ENCODE peak calls at places on chromosomes 4 and X, in eight cellular contexts. G, K, B, J, Y, F, N and R are unnamed samples.

GRCh38 chr4:147371661-147372060 is 109.2 kb upstream of the EDNRA start:
- DNase-seq in N (no peak), K (no peak), J (no peak), F (no peak), B (no peak), Y (no peak), G (no peak), R (peak; percentile 92)

GRCh38 chrX:66504481-66504880 is 134.4 kb downstream of the EDA2R start:
- DNase-seq in N (no peak), F (no peak), Y (no peak), J (no peak), K (no peak), G (no peak), B (no peak), R (no peak)

GRCh38 chr4:41323706-41324105 is 67.0 kb downstream of the UCHL1 start:
- DNase-seq in F (no peak), K (no peak), B (no peak), G (no peak), N (no peak), J (no peak), Y (no peak), R (no peak)

GRCh38 chrX:10636337-10636736 is 16.0 kb upstream of the MID1 start:
- DNase-seq in N (no peak), J (peak; percentile 22), Y (no peak), G (peak; percentile 33), K (peak; percentile 60), F (no peak), B (no peak), R (peak; percentile 59)

GRCh38 chr4:38242822-38243384 is 282.7 kb downstream of the PTTG2 start:
- DNase-seq in Y (no peak), B (no peak), J (no peak), F (no peak), G (no peak), N (no peak), K (no peak), R (no peak)

GRCh38 chr4:115780835-115781234 is 667.4 kb upstream of the NDST4 start:
- DNase-seq in J (no peak), F (no peak), G (no peak), Y (no peak), K (no peak), B (no peak), N (no peak), R (no peak)

GRCh38 chr4:184722798-184723197 is 11.1 kb downstream of the CENPU start:
- DNase-seq in G (no peak), Y (no peak), B (no peak), J (no peak), F (no peak), K (no peak), N (no peak), R (no peak)

GRCh38 chrX:49214996-49215526 is 15.1 kb upstream of the SYP start:
- DNase-seq in K (no peak), Y (no peak), N (no peak), J (no peak), F (no peak), G (no peak), B (no peak), R (no peak)

GRCh38 chr4:61661960-61662359 is 461.8 kb downstream of the ADGRL3 start:
- DNase-seq in Y (no peak), G (no peak), B (no peak), K (no peak), F (no peak), J (no peak), N (no peak), R (no peak)

GRCh38 chr4:146520894-146521542 is 722 bp downstream of the SLC10A7 start:
- DNase-seq in G (no peak), F (no peak), J (peak; percentile 16), B (no peak), N (no peak), Y (no peak), K (peak; percentile 44), R (peak; percentile 60)

GRCh38 chrX:154735695-154736393 is 15.0 kb downstream of the GAB3 start:
- DNase-seq in G (no peak), F (no peak), Y (peak; percentile 80), B (no peak), J (no peak), K (no peak), N (no peak), R (no peak)

GRCh38 chr4:40992472-40993298 is 221.7 kb downstream of the APBB2 start:
- DNase-seq in G (no peak), F (no peak), B (no peak), K (peak; percentile 58), J (no peak), Y (no peak), N (no peak), R (peak; percentile 87)

GRCh38 chr4:159027535-159027934 is 75.3 kb upstream of the RAPGEF2 start:
- DNase-seq in J (no peak), G (no peak), B (no peak), K (no peak), N (no peak), F (no peak), Y (no peak), R (peak; percentile 37)

GRCh38 chr4:138053601-138054322 is 188.4 kb downstream of the SLC7A11 start:
- DNase-seq in N (no peak), Y (no peak), J (no peak), F (no peak), G (no peak), B (no peak), K (no peak), R (peak; percentile 85)

GRCh38 chr4:186940476-186940875 is 216.8 kb upstream of the FAT1 start:
- DNase-seq in F (no peak), Y (no peak), J (no peak), B (no peak), G (no peak), N (no peak), K (no peak), R (no peak)

GRCh38 chr4:122341906-122342305 is 36.9 kb upstream of the ADAD1 start:
- DNase-seq in F (no peak), Y (no peak), G (no peak), N (no peak), B (no peak), K (no peak), J (no peak), R (peak; percentile 77)

GRCh38 chrX:44570524-44570923 is 27.9 kb upstream of the FUNDC1 start:
- DNase-seq in B (no peak), J (no peak), N (no peak), G (no peak), Y (no peak), K (peak; percentile 35), F (no peak), R (peak; percentile 0)

GRCh38 chr4:27514711-27515110 is 654.1 kb downstream of the STIM2 start:
- DNase-seq in Y (no peak), B (no peak), J (no peak), G (no peak), N (no peak), K (no peak), F (no peak), R (no peak)

GRCh38 chrX:12065251-12065650 is 73.0 kb upstream of the FRMPD4 start:
- DNase-seq in J (no peak), B (no peak), G (no peak), Y (no peak), N (no peak), F (no peak), K (peak; percentile 33), R (peak; percentile 36)

GRCh38 chr4:146315184-146315583 is 100.8 kb downstream of the REELD1 start:
- DNase-seq in F (no peak), G (no peak), K (no peak), J (no peak), N (no peak), Y (no peak), B (no peak), R (no peak)

GRCh38 chr4:153079824-153080486 is 124.3 kb upstream of the TRIM2 start:
- DNase-seq in Y (no peak), B (no peak), F (no peak), G (no peak), N (no peak), J (no peak), K (no peak), R (no peak)

GRCh38 chr4:56768772-56769171 is 52.7 kb downstream of the SPINK2 start:
- DNase-seq in G (no peak), Y (no peak), B (no peak), F (no peak), K (no peak), J (no peak), N (no peak), R (no peak)

GRCh38 chrX:123601437-123601836 is 131.4 kb downstream of the THOC2 start:
- DNase-seq in G (no peak), Y (no peak), K (no peak), N (no peak), B (no peak), F (no peak), J (no peak), R (no peak)

GRCh38 chr4:139711461-139711860 is 45.8 kb downstream of the MGST2 start:
- DNase-seq in G (no peak), J (no peak), F (no peak), N (no peak), Y (no peak), B (no peak), K (no peak), R (peak; percentile 53)

GRCh38 chr4:38921151-38921550 is 53.5 kb downstream of the FAM114A1 start:
- DNase-seq in F (no peak), N (no peak), K (no peak), Y (no peak), G (no peak), B (no peak), J (no peak), R (no peak)

GRCh38 chrX:9341305-9342201 is 123.3 kb upstream of the TBL1X start:
- DNase-seq in F (peak; percentile 23), Y (peak; percentile 73), N (peak; percentile 63), K (peak; percentile 66), B (no peak), G (peak; percentile 56), J (peak; percentile 34), R (peak; percentile 29)

GRCh38 chr4:66691101-66691500 is 854.2 kb downstream of the CENPC start:
- DNase-seq in N (no peak), K (no peak), G (no peak), F (no peak), B (no peak), J (no peak), Y (no peak), R (no peak)

GRCh38 chr4:125772680-125773079 is 457.9 kb downstream of the FAT4 start:
- DNase-seq in B (no peak), G (no peak), F (no peak), K (no peak), Y (no peak), N (no peak), J (no peak), R (no peak)

GRCh38 chr4:1987296-1987695 is 21.5 kb downstream of the NELFA start:
- DNase-seq in N (no peak), K (no peak), F (no peak), G (no peak), B (no peak), J (no peak), Y (no peak), R (no peak)

GRCh38 chr4:81198151-81198550 is 16.9 kb downstream of the PRKG2 start:
- DNase-seq in N (no peak), B (no peak), J (no peak), G (no peak), Y (no peak), K (no peak), F (no peak), R (no peak)

GRCh38 chr4:25367004-25367621 is 9.9 kb upstream of the ANAPC4 start:
- DNase-seq in Y (no peak), J (no peak), B (no peak), G (peak; percentile 28), F (no peak), N (no peak), K (no peak), R (peak; percentile 44)

GRCh38 chr4:132513491-132513890 is 635.6 kb upstream of the PCDH10 start:
- DNase-seq in Y (no peak), K (no peak), N (no peak), G (no peak), J (no peak), F (no peak), B (no peak), R (no peak)

GRCh38 chrX:39985551-39985950 is 112.2 kb downstream of the BCOR start:
- DNase-seq in J (no peak), Y (no peak), B (no peak), N (no peak), G (no peak), F (no peak), K (no peak), R (no peak)